ENCODE peak calls at places on chromosomes 5 and 9, in nine cellular contexts. N is fibroblast of the aortic adventitia, C is cardiac muscle cell, R is neuronal stem cell, A is Panc1, W is brain microvascular endothelial cell, E is A549, Z is uterus, T is kidney epithelial cell. I is an unnamed sample.

GRCh38 chr9:80555782-80556325 is 984.1 kb downstream of the TLE4 start:
- DNase-seq in Z (no peak), W (no peak), E (no peak), N (no peak), A (no peak), T (no peak), C (peak), R (no peak), I (no peak)

GRCh38 chr9:129494113-129494789 is 126.7 kb downstream of the C9orf50 start:
- DNase-seq in R (no peak), C (no peak), A (no peak), W (no peak), Z (no peak), E (no peak), T (no peak), N (no peak), I (no peak)

GRCh38 chr5:179234563-179235135 is 110.6 kb downstream of the ADAMTS2 start:
- DNase-seq in T (no peak), A (no peak), W (no peak), N (no peak), E (no peak), Z (no peak), R (no peak), C (no peak), I (no peak)

GRCh38 chr5:31987985-31988710 is 186.0 kb downstream of the GOLPH3 start:
- DNase-seq in A (no peak), W (peak), Z (peak), T (peak), E (peak), N (peak), C (peak), R (no peak), I (peak)

GRCh38 chr5:173612948-173613347 is 3.5 kb downstream of the BOD1 start:
- DNase-seq in A (no peak), N (peak), W (no peak), Z (no peak), T (no peak), R (no peak), C (peak), E (no peak), I (peak)

GRCh38 chr5:37932450-37932849 is 92.6 kb upstream of the GDNF start:
- DNase-seq in N (no peak), T (no peak), A (no peak), W (no peak), Z (no peak), C (no peak), E (no peak), R (no peak), I (no peak)

GRCh38 chr5:94830520-94830919 is 212.1 kb downstream of the SLF1 start:
- DNase-seq in R (no peak), N (peak), W (no peak), E (peak), Z (no peak), T (no peak), A (no peak), C (peak), I (peak)

GRCh38 chr5:130720355-130720754 is 444.7 kb downstream of the HINT1 start:
- DNase-seq in C (peak), A (no peak), R (peak), W (peak), T (no peak), N (peak), E (peak), Z (no peak), I (peak)

GRCh38 chr9:89943728-89944127 is 338.9 kb downstream of the GADD45G start:
- DNase-seq in N (no peak), T (no peak), C (no peak), R (no peak), W (no peak), E (no peak), Z (no peak), A (no peak), I (no peak)

GRCh38 chr5:142280066-142281011 is 44.5 kb downstream of the SPRY4 start:
- DNase-seq in W (peak), A (no peak), Z (peak), R (peak), T (no peak), N (peak), C (peak), E (no peak), I (peak)

GRCh38 chr9:93677641-93678136 is 101.3 kb downstream of the PHF2 start:
- DNase-seq in N (no peak), E (no peak), T (no peak), W (no peak), Z (no peak), C (no peak), A (no peak), R (no peak), I (no peak)

GRCh38 chr5:147558826-147559225 is 49.0 kb upstream of the DPYSL3 start:
- DNase-seq in N (peak), T (no peak), E (peak), W (peak), R (no peak), Z (peak), A (no peak), C (peak), I (peak)

GRCh38 chr9:88804289-88804596 is 187.0 kb upstream of the S1PR3 start:
- DNase-seq in R (no peak), T (no peak), C (no peak), N (no peak), A (no peak), W (no peak), E (no peak), Z (no peak), I (no peak)

GRCh38 chr5:54002183-54002770 is 308.1 kb downstream of the ARL15 start:
- DNase-seq in T (no peak), W (no peak), A (no peak), Z (no peak), E (no peak), R (no peak), N (peak), C (no peak), I (no peak)

GRCh38 chr9:134552349-134552990 is 89.1 kb upstream of the COL5A1 start:
- DNase-seq in Z (no peak), C (no peak), W (no peak), E (no peak), T (no peak), A (no peak), R (no peak), N (no peak), I (no peak)

GRCh38 chr5:6158974-6159863 is 219.1 kb downstream of the MED10 start:
- DNase-seq in N (peak), R (no peak), A (peak), T (peak), Z (no peak), C (peak), E (peak), W (peak), I (peak)

GRCh38 chr5:33725846-33726245 is 165.9 kb downstream of the ADAMTS12 start:
- DNase-seq in Z (no peak), A (no peak), C (peak), N (peak), R (no peak), T (no peak), E (no peak), W (peak), I (peak)

GRCh38 chr5:51286046-51286445 is 97.2 kb upstream of the ISL1 start:
- DNase-seq in N (no peak), C (no peak), A (no peak), W (no peak), R (no peak), E (no peak), T (no peak), Z (no peak), I (no peak)

GRCh38 chr5:157682257-157682656 is 10.9 kb downstream of the C5orf52 start:
- DNase-seq in T (no peak), C (no peak), Z (no peak), R (no peak), N (no peak), E (no peak), W (no peak), A (no peak), I (no peak)

GRCh38 chr5:171623107-171623506 is 162.5 kb upstream of the SMIM23 start:
- DNase-seq in R (no peak), T (no peak), N (no peak), Z (no peak), C (no peak), E (no peak), A (no peak), W (no peak), I (no peak)

GRCh38 chr5:112467467-112467866 is 48.4 kb upstream of the EPB41L4A start:
- DNase-seq in R (no peak), W (no peak), E (no peak), T (no peak), C (no peak), N (no peak), A (no peak), Z (no peak), I (no peak)

GRCh38 chr5:161740433-161740832 is 54.9 kb downstream of the GABRA6 start:
- DNase-seq in Z (no peak), E (no peak), T (no peak), W (no peak), A (no peak), C (no peak), N (no peak), R (no peak), I (no peak)

GRCh38 chr5:80798166-80798565 is 143.4 kb upstream of the DHFR start:
- DNase-seq in A (no peak), W (no peak), Z (no peak), N (peak), E (no peak), T (no peak), R (no peak), C (no peak), I (no peak)

GRCh38 chr9:130128782-130129424 is 43.3 kb upstream of the NCS1 start:
- DNase-seq in T (peak), W (peak), Z (no peak), C (peak), E (no peak), R (no peak), A (no peak), N (peak), I (peak)

GRCh38 chr9:136572596-136573313 is 26.9 kb upstream of the NOTCH1 start:
- DNase-seq in W (no peak), E (no peak), A (no peak), C (no peak), R (no peak), Z (no peak), T (no peak), N (no peak), I (no peak)

GRCh38 chr5:137470921-137471220 is 28.3 kb downstream of the SPOCK1 start:
- DNase-seq in W (no peak), N (no peak), C (no peak), Z (no peak), R (no peak), A (no peak), T (no peak), E (no peak), I (no peak)

GRCh38 chr5:147643142-147643541 is 133.3 kb upstream of the DPYSL3 start:
- DNase-seq in A (no peak), Z (no peak), C (no peak), T (no peak), R (no peak), E (no peak), W (no peak), N (no peak), I (no peak)

GRCh38 chr9:134502261-134503211 is 139.1 kb upstream of the COL5A1 start:
- DNase-seq in Z (peak), T (peak), R (no peak), E (peak), W (peak), C (peak), A (no peak), N (peak), I (peak)

GRCh38 chr5:107570805-107571531 is 99.8 kb downstream of the EFNA5 start:
- DNase-seq in A (peak), N (no peak), E (peak), T (no peak), C (peak), W (peak), R (no peak), Z (no peak), I (no peak)

GRCh38 chr5:31197183-31197582 is 3.7 kb downstream of the CDH6 start:
- DNase-seq in E (peak), A (no peak), T (no peak), C (peak), N (peak), R (no peak), W (peak), Z (no peak), I (no peak)

GRCh38 chr9:91898451-91899433 is 51.3 kb downstream of the ROR2 start:
- DNase-seq in N (no peak), T (peak), W (peak), C (peak), E (no peak), R (no peak), Z (peak), A (no peak), I (peak)

GRCh38 chr9:124257865-124258764 is at the start of gene NEK6:
- DNase-seq in N (peak), A (no peak), C (peak), E (no peak), W (no peak), Z (no peak), R (no peak), T (no peak), I (peak)

GRCh38 chr5:178449163-178450060 is 140.8 kb downstream of the COL23A1 start:
- DNase-seq in R (no peak), A (no peak), W (no peak), N (no peak), E (no peak), T (no peak), C (peak), Z (no peak), I (no peak)

GRCh38 chr5:119076080-119076479 is 5.2 kb downstream of the DMXL1 start:
- DNase-seq in N (no peak), R (no peak), T (no peak), Z (no peak), A (no peak), W (no peak), C (no peak), E (no peak), I (no peak)

GRCh38 chr5:119080975-119081374 is 10.1 kb downstream of the DMXL1 start:
- DNase-seq in N (no peak), C (no peak), R (no peak), Z (no peak), A (no peak), W (no peak), T (no peak), E (no peak), I (peak)

GRCh38 chr5:119078071-119078846 is 7.4 kb downstream of the DMXL1 start:
- DNase-seq in C (no peak), T (no peak), Z (no peak), W (no peak), A (no peak), N (no peak), R (no peak), E (no peak), I (no peak)

GRCh38 chr5:119077444-119077843 is 6.6 kb downstream of the DMXL1 start:
- DNase-seq in R (no peak), A (no peak), Z (no peak), W (no peak), N (no peak), C (no peak), T (no peak), E (no peak), I (no peak)

GRCh38 chr5:119078870-119079269 is 8.0 kb downstream of the DMXL1 start:
- DNase-seq in R (no peak), C (peak), A (no peak), E (no peak), Z (no peak), T (no peak), N (peak), W (no peak), I (peak)
- H3K4me3 ChIP-seq in R (no peak), C (no peak), A (no peak), E (no peak), Z (no peak), T (no peak), N (no peak), W (no peak), I (no peak)

DNA sequence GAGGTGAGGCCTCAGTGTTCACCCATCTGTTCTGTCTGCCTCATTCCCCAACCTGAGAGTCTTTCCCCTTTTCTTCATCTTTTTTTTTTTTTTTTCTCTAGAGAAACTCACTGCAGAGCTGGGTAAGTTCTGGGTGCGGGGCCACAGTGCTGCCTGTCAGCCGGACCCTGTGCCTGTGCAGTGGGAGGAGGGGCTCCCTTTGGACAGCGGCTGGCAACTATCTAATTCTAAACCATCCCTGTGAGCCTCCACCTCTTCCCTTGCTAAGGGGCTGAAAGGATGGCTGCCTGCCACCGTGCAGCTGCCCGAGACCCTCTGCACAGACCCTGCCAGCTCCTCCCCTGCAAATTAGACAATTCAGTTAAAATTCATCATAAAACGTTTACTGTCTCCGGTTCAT is 14.1 kb downstream of the BTNL9 start:
- DNase-seq in W (no peak), C (no peak), R (no peak), Z (no peak), E (no peak), A (no peak), N (no peak), T (no peak), I (no peak)
- H3K4me3 ChIP-seq in W (no peak), C (no peak), R (no peak), Z (no peak), E (no peak), A (peak), N (no peak), T (no peak), I (no peak)

GRCh38 chr9:69325409-69326212 is 596 bp downstream of the ENTREP1 start:
- DNase-seq in W (no peak), T (no peak), Z (no peak), R (no peak), N (no peak), A (no peak), E (no peak), C (no peak), I (no peak)
- H3K4me3 ChIP-seq in W (peak), T (peak), Z (peak), R (peak), N (peak), A (no peak), E (peak), C (peak), I (no peak)

GRCh38 chr5:16884595-16884994 is 51.5 kb downstream of the MYO10 start:
- DNase-seq in N (no peak), E (no peak), W (no peak), R (no peak), C (no peak), A (no peak), T (no peak), Z (no peak), I (no peak)
- H3K4me3 ChIP-seq in N (no peak), E (no peak), W (no peak), R (no peak), C (no peak), A (no peak), T (no peak), Z (no peak), I (no peak)

GRCh38 chr5:129125819-129126218 is 31.3 kb downstream of the ISOC1 start:
- DNase-seq in C (no peak), R (no peak), W (no peak), T (no peak), A (no peak), Z (no peak), E (no peak), N (no peak), I (no peak)
- H3K4me3 ChIP-seq in C (no peak), R (no peak), W (no peak), T (no peak), A (no peak), Z (no peak), E (no peak), N (no peak), I (no peak)

GRCh38 chr9:126667190-126668055 is 53.7 kb downstream of the LMX1B start:
- DNase-seq in Z (no peak), T (no peak), N (no peak), R (no peak), C (no peak), W (no peak), A (no peak), E (no peak), I (no peak)
- H3K4me3 ChIP-seq in Z (no peak), T (no peak), N (no peak), R (no peak), C (no peak), W (no peak), A (no peak), E (no peak), I (no peak)

DNA sequence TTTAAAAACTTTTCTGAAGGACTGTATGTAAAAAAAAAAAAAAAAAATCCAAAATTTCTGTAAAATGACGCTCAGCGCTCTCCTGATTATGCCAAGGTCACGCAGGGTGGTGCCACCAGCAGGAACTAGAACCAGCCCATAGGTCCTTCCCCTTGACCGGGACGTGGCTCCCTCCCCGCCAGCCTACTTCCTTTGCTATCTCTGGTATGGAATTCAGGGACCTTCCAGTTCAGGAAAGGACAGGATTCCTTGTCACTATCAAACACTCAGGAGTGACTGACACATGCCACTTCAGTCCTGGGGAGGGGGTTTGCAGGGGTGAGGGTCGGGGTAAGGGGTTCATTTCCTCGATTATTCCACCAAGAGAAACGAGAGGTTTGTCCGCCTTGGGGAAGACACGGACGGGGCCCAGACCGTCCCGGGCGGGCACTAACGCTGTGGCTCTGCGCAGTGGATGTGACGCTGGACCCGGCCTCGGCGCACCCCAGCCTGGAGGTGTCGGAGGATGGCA is 18.8 kb downstream of the BTNL9 start:
- DNase-seq in R (no peak), N (no peak), T (no peak), C (no peak), A (no peak), E (no peak), Z (no peak), W (no peak), I (no peak)
- H3K4me3 ChIP-seq in R (no peak), N (no peak), T (no peak), C (no peak), A (no peak), E (no peak), Z (no peak), W (no peak), I (no peak)

I was measured in AG10803.